ENCODE peak calls at places on chromosomes 16 and 17, in seven cellular contexts. One of them, this sample, is unnamed.

GRCh38 chr16:81220369-81220768 is 18.1 kb upstream of the BCO1 start:
- DNase-seq in mammary epithelial cell: no peak
- DNase-seq in mesenchymal stem cell: no peak
- DNase-seq in ovary: no peak
- DNase-seq in ascending aorta: no peak
- DNase-seq in tibial nerve: no peak
- DNase-seq in left ventricle myocardium inferior: no peak
- DNase-seq in this sample: no peak

GRCh38 chr16:11791144-11791828 is 5.8 kb downstream of the ZC3H7A start:
- DNase-seq in mammary epithelial cell: no peak
- DNase-seq in mesenchymal stem cell: no peak
- DNase-seq in ovary: peak
- DNase-seq in ascending aorta: no peak
- DNase-seq in tibial nerve: no peak
- DNase-seq in left ventricle myocardium inferior: no peak
- DNase-seq in this sample: no peak

GRCh38 chr16:67284699-67285646 is 5.6 kb downstream of the PLEKHG4 start:
- DNase-seq in mammary epithelial cell: peak
- DNase-seq in mesenchymal stem cell: peak
- DNase-seq in ovary: no peak
- DNase-seq in ascending aorta: no peak
- DNase-seq in tibial nerve: no peak
- DNase-seq in left ventricle myocardium inferior: no peak
- DNase-seq in this sample: peak

GRCh38 chr16:71216714-71217113 is 13.8 kb downstream of the HYDIN start:
- DNase-seq in mammary epithelial cell: no peak
- DNase-seq in mesenchymal stem cell: no peak
- DNase-seq in ovary: no peak
- DNase-seq in ascending aorta: no peak
- DNase-seq in tibial nerve: no peak
- DNase-seq in left ventricle myocardium inferior: no peak
- DNase-seq in this sample: no peak

GRCh38 chr16:11203111-11203623 is 52.8 kb downstream of the SOCS1 start:
- DNase-seq in mammary epithelial cell: no peak
- DNase-seq in mesenchymal stem cell: no peak
- DNase-seq in ovary: no peak
- DNase-seq in ascending aorta: no peak
- DNase-seq in tibial nerve: no peak
- DNase-seq in left ventricle myocardium inferior: no peak
- DNase-seq in this sample: no peak

GRCh38 chr17:62876664-62877411 is 68.7 kb upstream of the MARCHF10 start:
- DNase-seq in mammary epithelial cell: peak
- DNase-seq in mesenchymal stem cell: no peak
- DNase-seq in ovary: no peak
- DNase-seq in ascending aorta: no peak
- DNase-seq in tibial nerve: no peak
- DNase-seq in left ventricle myocardium inferior: no peak
- DNase-seq in this sample: no peak

GRCh38 chr17:44184212-44184810 is 2.5 kb upstream of the TMUB2 start:
- DNase-seq in mammary epithelial cell: no peak
- DNase-seq in mesenchymal stem cell: no peak
- DNase-seq in ovary: no peak
- DNase-seq in ascending aorta: no peak
- DNase-seq in tibial nerve: no peak
- DNase-seq in left ventricle myocardium inferior: no peak
- DNase-seq in this sample: no peak

GRCh38 chr16:9047689-9048301 is 43.6 kb upstream of the HAPSTR1 start:
- DNase-seq in mammary epithelial cell: peak
- DNase-seq in mesenchymal stem cell: peak
- DNase-seq in ovary: peak
- DNase-seq in ascending aorta: peak
- DNase-seq in tibial nerve: peak
- DNase-seq in left ventricle myocardium inferior: peak
- DNase-seq in this sample: peak

GRCh38 chr17:59361386-59361785 is 29.9 kb downstream of the YPEL2 start:
- DNase-seq in mammary epithelial cell: peak
- DNase-seq in mesenchymal stem cell: peak
- DNase-seq in ovary: no peak
- DNase-seq in ascending aorta: no peak
- DNase-seq in tibial nerve: no peak
- DNase-seq in left ventricle myocardium inferior: no peak
- DNase-seq in this sample: no peak

GRCh38 chr17:19672009-19672837 is 23.7 kb downstream of the ALDH3A2 start:
- DNase-seq in mammary epithelial cell: no peak
- DNase-seq in mesenchymal stem cell: no peak
- DNase-seq in ovary: no peak
- DNase-seq in ascending aorta: no peak
- DNase-seq in tibial nerve: no peak
- DNase-seq in left ventricle myocardium inferior: peak
- DNase-seq in this sample: peak

GRCh38 chr16:1818204-1818872 is 8.3 kb downstream of the HAGH start:
- DNase-seq in mammary epithelial cell: no peak
- DNase-seq in mesenchymal stem cell: no peak
- DNase-seq in ovary: no peak
- DNase-seq in ascending aorta: no peak
- DNase-seq in tibial nerve: no peak
- DNase-seq in left ventricle myocardium inferior: no peak
- DNase-seq in this sample: no peak

GRCh38 chr16:18966791-18967190 is 16.9 kb upstream of the TMC7 start:
- DNase-seq in mammary epithelial cell: no peak
- DNase-seq in mesenchymal stem cell: no peak
- DNase-seq in ovary: no peak
- DNase-seq in ascending aorta: no peak
- DNase-seq in tibial nerve: no peak
- DNase-seq in left ventricle myocardium inferior: no peak
- DNase-seq in this sample: no peak

GRCh38 chr16:18965555-18965954 is 18.2 kb upstream of the TMC7 start:
- DNase-seq in mammary epithelial cell: no peak
- DNase-seq in mesenchymal stem cell: no peak
- DNase-seq in ovary: no peak
- DNase-seq in ascending aorta: no peak
- DNase-seq in tibial nerve: no peak
- DNase-seq in left ventricle myocardium inferior: no peak
- DNase-seq in this sample: no peak

GRCh38 chr16:18969855-18970240 is 13.9 kb upstream of the TMC7 start:
- DNase-seq in mammary epithelial cell: no peak
- DNase-seq in mesenchymal stem cell: no peak
- DNase-seq in ovary: no peak
- DNase-seq in ascending aorta: no peak
- DNase-seq in tibial nerve: no peak
- DNase-seq in left ventricle myocardium inferior: no peak
- DNase-seq in this sample: no peak

GRCh38 chr16:18975109-18975508 is 8.6 kb upstream of the TMC7 start:
- DNase-seq in mammary epithelial cell: no peak
- DNase-seq in mesenchymal stem cell: no peak
- DNase-seq in ovary: no peak
- DNase-seq in ascending aorta: no peak
- DNase-seq in tibial nerve: no peak
- DNase-seq in left ventricle myocardium inferior: no peak
- DNase-seq in this sample: no peak

DNA sequence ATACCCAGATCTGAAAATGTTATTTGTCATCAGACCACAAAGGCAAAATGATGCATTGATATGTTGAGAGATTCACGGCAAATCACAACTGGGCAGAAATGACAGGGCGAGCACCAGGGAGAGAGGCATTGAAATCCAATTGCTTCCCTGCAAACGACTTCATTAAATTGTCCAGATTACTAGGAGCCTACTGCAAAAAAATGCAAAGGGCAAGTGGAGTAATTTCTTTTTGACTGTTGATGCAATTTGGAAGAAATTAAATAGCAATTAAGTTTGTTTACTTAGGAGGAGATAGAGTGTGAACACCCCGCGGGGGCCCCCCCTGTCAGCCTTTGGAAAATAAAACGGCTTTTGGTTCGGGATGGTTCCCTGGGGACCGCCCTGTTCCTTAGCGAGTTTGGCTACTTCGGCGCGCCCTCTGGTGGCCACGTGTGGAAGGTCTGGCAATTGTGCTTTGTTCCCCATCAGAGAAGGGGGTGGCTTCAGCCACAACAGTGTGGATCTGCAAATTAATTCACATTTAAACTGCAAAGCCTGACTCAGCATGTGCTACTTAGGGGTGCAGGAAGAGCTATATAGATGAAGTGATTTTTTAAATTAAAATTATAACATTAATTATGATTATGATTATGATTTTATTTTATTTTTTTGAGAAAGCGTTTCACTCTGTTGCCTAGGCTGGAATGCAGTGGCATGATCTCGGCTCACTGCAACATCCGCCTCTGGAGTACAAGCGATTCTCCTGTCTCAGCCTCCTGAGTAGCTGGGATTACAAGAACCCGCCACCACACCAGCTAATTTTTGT is 14.5 kb upstream of the TMC7 start:
- DNase-seq in mammary epithelial cell: peak
- DNase-seq in mesenchymal stem cell: peak
- DNase-seq in ovary: peak
- DNase-seq in ascending aorta: peak
- DNase-seq in tibial nerve: peak
- DNase-seq in left ventricle myocardium inferior: peak
- DNase-seq in this sample: peak
- H3K27ac ChIP-seq in mammary epithelial cell: no peak
- H3K27ac ChIP-seq in mesenchymal stem cell: no peak
- H3K27ac ChIP-seq in ovary: no peak
- H3K27ac ChIP-seq in ascending aorta: no peak
- H3K27ac ChIP-seq in tibial nerve: no peak
- H3K27ac ChIP-seq in left ventricle myocardium inferior: no peak
- H3K27ac ChIP-seq in this sample: no peak

DNA sequence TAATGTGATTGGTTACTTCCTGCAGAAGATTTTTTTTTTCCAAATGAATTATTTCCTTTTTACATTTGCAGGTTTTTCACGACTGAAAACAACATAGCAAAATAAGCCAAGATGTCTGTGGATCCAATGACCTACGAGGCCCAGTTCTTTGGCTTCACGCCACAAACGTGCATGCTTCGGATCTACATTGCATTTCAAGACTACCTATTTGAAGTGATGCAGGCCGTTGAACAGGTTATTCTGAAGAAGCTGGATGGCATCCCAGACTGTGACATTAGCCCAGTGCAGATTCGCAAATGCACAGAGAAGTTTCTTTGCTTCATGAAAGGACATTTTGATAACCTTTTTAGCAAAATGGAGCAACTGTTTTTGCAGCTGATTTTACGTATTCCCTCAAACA is 2.4 kb downstream of the MIS12 start:
- DNase-seq in mammary epithelial cell: no peak
- DNase-seq in mesenchymal stem cell: no peak
- DNase-seq in ovary: peak
- DNase-seq in ascending aorta: no peak
- DNase-seq in tibial nerve: no peak
- DNase-seq in left ventricle myocardium inferior: no peak
- DNase-seq in this sample: no peak
- H3K27ac ChIP-seq in mammary epithelial cell: no peak
- H3K27ac ChIP-seq in mesenchymal stem cell: no peak
- H3K27ac ChIP-seq in ovary: no peak
- H3K27ac ChIP-seq in ascending aorta: no peak
- H3K27ac ChIP-seq in tibial nerve: no peak
- H3K27ac ChIP-seq in left ventricle myocardium inferior: no peak
- H3K27ac ChIP-seq in this sample: no peak

DNA sequence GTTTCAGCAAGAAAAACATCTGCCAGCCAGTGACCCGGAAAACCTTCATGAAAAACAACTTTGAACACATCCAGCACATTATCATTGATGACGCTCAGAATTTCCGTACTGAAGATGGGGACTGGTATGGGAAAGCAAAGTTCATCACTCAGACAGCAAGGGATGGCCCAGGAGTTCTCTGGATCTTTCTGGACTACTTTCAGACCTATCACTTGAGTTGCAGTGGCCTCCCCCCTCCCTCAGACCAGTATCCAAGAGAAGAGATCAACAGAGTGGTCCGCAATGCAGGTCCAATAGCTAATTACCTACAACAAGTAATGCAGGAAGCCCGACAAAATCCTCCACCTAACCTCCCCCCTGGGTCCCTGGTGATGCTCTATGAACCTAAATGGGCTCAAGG is 22.2 kb downstream of the SLFN5 start:
- DNase-seq in mammary epithelial cell: no peak
- DNase-seq in mesenchymal stem cell: no peak
- DNase-seq in ovary: no peak
- DNase-seq in ascending aorta: no peak
- DNase-seq in tibial nerve: no peak
- DNase-seq in left ventricle myocardium inferior: no peak
- DNase-seq in this sample: no peak
- H3K27ac ChIP-seq in mammary epithelial cell: no peak
- H3K27ac ChIP-seq in mesenchymal stem cell: no peak
- H3K27ac ChIP-seq in ovary: no peak
- H3K27ac ChIP-seq in ascending aorta: no peak
- H3K27ac ChIP-seq in tibial nerve: no peak
- H3K27ac ChIP-seq in left ventricle myocardium inferior: no peak
- H3K27ac ChIP-seq in this sample: no peak

GRCh38 chr16:89359296-89360147 is 130.8 kb downstream of the ANKRD11 start:
- DNase-seq in mammary epithelial cell: no peak
- DNase-seq in mesenchymal stem cell: no peak
- DNase-seq in ovary: peak
- DNase-seq in ascending aorta: no peak
- DNase-seq in tibial nerve: no peak
- DNase-seq in left ventricle myocardium inferior: no peak
- DNase-seq in this sample: no peak

GRCh38 chr16:89363621-89364393 is 126.6 kb downstream of the ANKRD11 start:
- DNase-seq in mammary epithelial cell: peak
- DNase-seq in mesenchymal stem cell: peak
- DNase-seq in ovary: no peak
- DNase-seq in ascending aorta: no peak
- DNase-seq in tibial nerve: no peak
- DNase-seq in left ventricle myocardium inferior: no peak
- DNase-seq in this sample: no peak

GRCh38 chr16:89358030-89359005 is 132.0 kb downstream of the ANKRD11 start:
- DNase-seq in mammary epithelial cell: no peak
- DNase-seq in mesenchymal stem cell: no peak
- DNase-seq in ovary: peak
- DNase-seq in ascending aorta: no peak
- DNase-seq in tibial nerve: no peak
- DNase-seq in left ventricle myocardium inferior: no peak
- DNase-seq in this sample: no peak

GRCh38 chr16:89361756-89362155 is 128.6 kb downstream of the ANKRD11 start:
- DNase-seq in mammary epithelial cell: no peak
- DNase-seq in mesenchymal stem cell: no peak
- DNase-seq in ovary: no peak
- DNase-seq in ascending aorta: no peak
- DNase-seq in tibial nerve: no peak
- DNase-seq in left ventricle myocardium inferior: no peak
- DNase-seq in this sample: no peak

DNA sequence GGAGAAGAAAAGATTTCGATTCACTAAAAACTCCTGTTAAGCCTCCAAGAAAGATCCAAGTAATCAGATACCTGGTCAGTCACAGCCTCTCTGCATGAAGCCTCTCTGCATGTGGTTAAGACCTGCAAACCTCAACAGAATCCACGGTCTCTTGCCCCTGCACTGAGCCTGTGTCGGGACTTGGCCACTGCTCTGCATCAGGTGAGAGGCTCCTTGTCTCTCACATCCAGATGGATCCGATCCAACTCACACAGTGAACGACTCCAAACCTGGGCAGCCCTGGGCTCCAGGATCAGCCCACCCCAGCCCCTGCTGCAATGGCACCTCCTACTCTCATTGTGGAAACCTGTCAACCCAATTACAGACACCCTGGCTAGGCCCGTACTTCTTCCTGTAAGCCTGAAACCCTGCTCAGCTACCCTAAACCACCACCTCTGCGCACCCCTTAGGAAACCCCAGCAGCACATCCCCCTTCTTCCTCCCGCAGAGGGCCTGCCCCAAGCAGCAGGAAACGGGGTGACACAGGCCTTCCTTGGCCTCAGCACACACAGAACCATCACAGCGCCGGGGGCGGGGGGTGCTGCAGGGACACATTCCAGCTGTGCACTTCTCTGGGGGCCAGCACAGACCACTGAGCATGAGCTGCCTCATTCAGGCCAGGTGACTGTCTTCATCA is 129.5 kb downstream of the ANKRD11 start:
- DNase-seq in mammary epithelial cell: no peak
- DNase-seq in mesenchymal stem cell: no peak
- DNase-seq in ovary: no peak
- DNase-seq in ascending aorta: no peak
- DNase-seq in tibial nerve: no peak
- DNase-seq in left ventricle myocardium inferior: no peak
- DNase-seq in this sample: no peak
- H3K27ac ChIP-seq in mammary epithelial cell: peak
- H3K27ac ChIP-seq in mesenchymal stem cell: peak
- H3K27ac ChIP-seq in ovary: no peak
- H3K27ac ChIP-seq in ascending aorta: no peak
- H3K27ac ChIP-seq in tibial nerve: no peak
- H3K27ac ChIP-seq in left ventricle myocardium inferior: peak
- H3K27ac ChIP-seq in this sample: no peak

This sample was measured in substantia nigra.